ENCODE peak calls at places on chromosomes 16 and 17, in four cellular contexts. H, M, B and P are unnamed samples.

GRCh38 chr17:12231027-12231682 is 210.5 kb downstream of the MAP2K4 start:
- DNase-seq in H (no peak), B (no peak), M (no peak), P (no peak)

GRCh38 chr16:57648590-57649442 is 19.3 kb upstream of the ADGRG3 start:
- DNase-seq in H (peak; percentile 90), M (peak; percentile 74), B (peak; percentile 87), P (peak; percentile 80)

GRCh38 chr17:17061516-17061915 is 19.3 kb downstream of the MPRIP start:
- DNase-seq in M (peak; percentile 12), H (no peak), B (no peak), P (no peak)

GRCh38 chr17:69978056-69978646 is 96.9 kb upstream of the KCNJ16 start:
- DNase-seq in B (no peak), H (no peak), M (no peak), P (no peak)

GRCh38 chr16:30844671-30845449 is 49.0 kb downstream of the BCL7C start:
- DNase-seq in M (peak; percentile 71), H (peak; percentile 87), B (peak; percentile 92), P (peak; percentile 87)

GRCh38 chr16:75238853-75239371 is 12.5 kb downstream of the BCAR1 start:
- DNase-seq in M (no peak), H (no peak), B (peak; percentile 56), P (no peak)

GRCh38 chr16:12628526-12628925 is 175.2 kb downstream of the CPPED1 start:
- DNase-seq in M (no peak), B (no peak), H (no peak), P (no peak)

GRCh38 chr16:88194397-88195020 is 188.2 kb upstream of the ZNF469 start:
- DNase-seq in H (no peak), B (no peak), M (no peak), P (peak; percentile 26)

GRCh38 chr17:71870546-71870862 is 250.3 kb upstream of the SOX9 start:
- DNase-seq in H (no peak), M (no peak), B (peak; percentile 88), P (peak; percentile 16)

GRCh38 chr17:16066125-16066524 is 66.5 kb downstream of the TTC19 start:
- DNase-seq in H (no peak), B (no peak), M (no peak), P (no peak)

GRCh38 chr17:3004925-3005324 is 58.5 kb downstream of the OR1D5 start:
- DNase-seq in B (no peak), H (no peak), M (no peak), P (peak; percentile 16)

GRCh38 chr16:66927918-66928649 is 2.7 kb upstream of the RRAD start:
- DNase-seq in B (no peak), M (no peak), H (no peak), P (no peak)

GRCh38 chr17:4806420-4806769 is 557 bp upstream of the PLD2 start:
- DNase-seq in B (peak; percentile 26), M (no peak), H (no peak), P (no peak)

GRCh38 chr17:6546069-6546718 is 10.2 kb downstream of the PITPNM3 start:
- DNase-seq in H (no peak), M (no peak), B (no peak), P (no peak)

GRCh38 chr17:53722407-53722806 is 100.3 kb upstream of the KIF2B start:
- DNase-seq in B (peak; percentile 26), M (no peak), H (no peak), P (no peak)

GRCh38 chr16:29925805-29926674 is at the start of gene KCTD13:
- DNase-seq in H (peak; percentile 99), B (peak; percentile 89), M (peak; percentile 89), P (peak; percentile 87)

GRCh38 chr16:424033-424622 is 1.3 kb upstream of the RAB11FIP3 start:
- DNase-seq in B (peak; percentile 82), H (no peak), M (peak; percentile 75), P (no peak)

GRCh38 chr17:57675988-57676387 is 69.1 kb downstream of the CCDC182 start:
- DNase-seq in M (no peak), B (no peak), H (no peak), P (no peak)

GRCh38 chr17:17729620-17730249 is 48.5 kb downstream of the RAI1 start:
- DNase-seq in H (peak; percentile 58), B (no peak), M (no peak), P (peak; percentile 67)

GRCh38 chr16:66058181-66058580 is 308.3 kb upstream of the CDH5 start:
- DNase-seq in B (peak; percentile 58), H (no peak), M (no peak), P (no peak)

GRCh38 chr17:16407911-16408588 is 7.3 kb upstream of the TRPV2 start:
- DNase-seq in M (peak; percentile 84), H (peak; percentile 33), B (peak; percentile 65), P (peak; percentile 86)

GRCh38 chr17:77354721-77355455 is 214.1 kb downstream of the SEC14L1 start:
- DNase-seq in B (peak; percentile 40), M (peak; percentile 82), H (no peak), P (peak; percentile 7)

GRCh38 chr17:80397686-80398085 is 17.3 kb upstream of the ENDOV start:
- DNase-seq in M (no peak), B (no peak), H (no peak), P (no peak)

GRCh38 chr17:56744721-56745120 is 89.0 kb downstream of the C17orf67 start:
- DNase-seq in M (no peak), B (no peak), H (no peak), P (no peak)

GRCh38 chr16:28204622-28205021 is 7.1 kb downstream of the XPO6 start:
- DNase-seq in H (no peak), M (no peak), B (no peak), P (no peak)

GRCh38 chr16:12090162-12090552 is 113.6 kb downstream of the SNX29 start:
- DNase-seq in H (no peak), M (no peak), B (no peak), P (no peak)

GRCh38 chr16:64317601-64318000 is 804.3 kb downstream of the CDH11 start:
- DNase-seq in H (no peak), B (no peak), M (no peak), P (no peak)
- H3K9me3 ChIP-seq in H (no peaks in the 10 kb centered on the region), B (no peaks in the 10 kb centered on the region), M (no peaks in the 10 kb centered on the region), P (no peaks in the 10 kb centered on the region)

GRCh38 chr17:9549215-9549614 is 26.4 kb downstream of the STX8 start:
- DNase-seq in H (no peak), B (no peak), M (no peak), P (no peak)
- H3K27me3 ChIP-seq in H (no peaks in the 10 kb centered on the region), B (no peaks in the 10 kb centered on the region), M (no peaks in the 10 kb centered on the region), P (no peaks in the 10 kb centered on the region)

DNA sequence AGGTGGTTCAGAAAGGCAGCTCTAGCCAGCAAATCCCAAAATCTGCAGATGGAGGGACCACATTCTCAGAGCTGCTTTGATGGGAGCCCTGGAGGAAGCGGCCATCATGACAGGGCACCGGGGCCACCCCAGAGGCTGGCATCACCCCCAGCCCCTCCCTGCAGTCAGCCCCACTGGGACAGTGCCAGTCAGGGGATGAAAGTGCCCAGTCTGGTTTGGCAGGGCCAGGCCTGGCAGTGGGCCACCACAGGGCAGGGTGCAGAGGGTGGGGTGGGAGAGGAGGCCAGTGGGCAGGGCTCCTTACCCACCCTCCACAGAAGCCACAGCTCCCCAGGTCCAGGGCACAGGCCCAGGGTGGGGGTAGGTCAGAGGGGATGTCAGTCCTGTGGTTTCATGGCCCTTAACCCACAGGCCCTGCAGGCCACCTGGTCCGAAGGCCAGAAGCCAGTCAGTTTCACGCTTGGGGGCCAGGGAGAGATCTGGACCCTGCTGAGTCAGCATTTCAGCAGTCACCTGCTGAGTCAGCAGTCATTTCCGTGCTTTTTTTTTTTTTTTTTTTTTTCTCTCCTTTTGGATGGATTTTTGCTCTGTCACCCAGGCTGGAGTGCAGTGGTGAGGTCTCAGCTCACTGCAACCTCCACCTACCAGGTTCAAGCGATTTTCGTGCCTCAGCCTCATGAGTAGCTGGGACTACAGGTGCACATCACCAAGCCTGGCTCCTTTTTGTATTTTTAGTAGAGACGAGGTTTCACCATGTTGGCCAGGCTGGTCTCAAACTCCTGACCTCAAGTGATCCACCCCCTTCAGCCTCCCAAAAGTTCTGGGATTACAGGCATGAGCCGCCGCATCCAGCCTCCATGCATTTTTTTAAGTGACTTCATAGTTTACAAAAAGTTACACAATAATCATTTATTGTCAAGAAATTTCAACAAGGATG is 10.4 kb downstream of the SLC25A10 start:
- DNase-seq in M (peak; percentile 68), H (peak; percentile 70), B (no peak), P (no peak)
- H3K27ac ChIP-seq in M (no peak overlapping the region), H (peak overlapping the region; percentile 54), B (no peak overlapping the region), P (no peak overlapping the region)

GRCh38 chr16:50015631-50016030 is 9.4 kb upstream of the CNEP1R1 start:
- DNase-seq in H (no peak), M (no peak), B (no peak), P (no peak)
- H3K9me3 ChIP-seq in H (no peaks in the 10 kb centered on the region), M (no peaks in the 10 kb centered on the region), B (no peaks in the 10 kb centered on the region), P (no peaks in the 10 kb centered on the region)

GRCh38 chr17:79353548-79353947 is 257.3 kb downstream of the RBFOX3 start:
- DNase-seq in M (no peak), H (no peak), B (no peak), P (no peak)

GRCh38 chr17:79354173-79354820 is 256.6 kb downstream of the RBFOX3 start:
- DNase-seq in M (no peak), H (no peak), B (no peak), P (no peak)

GRCh38 chr17:79360196-79360595 is 250.7 kb downstream of the RBFOX3 start:
- DNase-seq in B (no peak), M (no peak), H (no peak), P (no peak)

GRCh38 chr17:79355186-79355585 is 255.7 kb downstream of the RBFOX3 start:
- DNase-seq in B (no peak), H (no peak), M (no peak), P (no peak)

GRCh38 chr17:79356839-79357447 is 253.9 kb downstream of the RBFOX3 start:
- DNase-seq in H (no peak), M (no peak), B (no peak), P (no peak)
- H3K27me3 ChIP-seq in H (peaks cover 47% of the 10 kb centered on the region), M (no peaks in the 10 kb centered on the region), B (peaks cover 92% of the 10 kb centered on the region), P (no peaks in the 10 kb centered on the region)

GRCh38 chr17:7840441-7840840 is 6.4 kb downstream of the KDM6B start:
- DNase-seq in M (no peak), B (no peak), H (no peak), P (no peak)

GRCh38 chr17:7838291-7839075 is 4.5 kb downstream of the KDM6B start:
- DNase-seq in B (peak; percentile 82), M (peak; percentile 49), H (peak; percentile 27), P (peak; percentile 74)

GRCh38 chr17:7840875-7841274 is 6.9 kb downstream of the KDM6B start:
- DNase-seq in B (no peak), M (no peak), H (no peak), P (no peak)

GRCh38 chr17:7839890-7840260 is 5.9 kb downstream of the KDM6B start:
- DNase-seq in H (no peak), M (no peak), B (peak; percentile 80), P (no peak)

GRCh38 chr17:7839199-7839889 is 5.3 kb downstream of the KDM6B start:
- DNase-seq in H (no peak), B (no peak), M (no peak), P (no peak)
- H3K27ac ChIP-seq in H (peak overlapping the region; percentile 82), B (peak overlapping the region; percentile 97), M (no peak overlapping the region), P (peak overlapping the region; percentile 89)

DNA sequence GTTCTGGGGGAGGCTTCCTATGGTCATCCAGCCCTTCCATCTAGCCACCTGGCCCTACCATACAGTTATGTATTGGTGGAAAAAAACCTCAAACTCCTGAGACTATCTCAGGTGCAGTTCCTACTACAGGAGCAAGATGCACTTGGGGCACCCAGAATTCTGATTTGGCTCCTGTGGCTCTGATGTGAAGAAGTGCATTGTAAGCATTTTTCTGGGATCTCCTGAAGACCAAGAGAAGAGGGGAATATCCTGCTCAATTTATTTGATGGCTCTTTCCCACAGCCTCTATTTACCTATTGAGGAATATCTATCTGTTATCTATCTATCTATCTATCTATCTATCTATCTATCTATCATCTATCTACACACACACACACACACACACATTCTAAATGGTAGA is 1981.5 kb downstream of the TP53TG3F start:
- DNase-seq in B (no peak), H (no peak), M (no peak), P (no peak)
- H3K9me3 ChIP-seq in B (peaks cover 70% of the 10 kb centered on the region), H (no peaks in the 10 kb centered on the region), M (peaks cover 32% of the 10 kb centered on the region), P (no peaks in the 10 kb centered on the region)

GRCh38 chr16:3878610-3879009 is 1.9 kb downstream of the CREBBP start:
- DNase-seq in M (no peak), H (no peak), B (peak; percentile 40), P (no peak)
- H3K27me3 ChIP-seq in M (no peaks in the 10 kb centered on the region), H (no peaks in the 10 kb centered on the region), B (no peaks in the 10 kb centered on the region), P (no peaks in the 10 kb centered on the region)